ENCODE peak calls at places on chromosomes 13 and 19, in nine cellular contexts. One of them, this sample, is unnamed.

GRCh38 chr13:20942938-20943518 is 40.5 kb upstream of the XPO4 start:
- DNase-seq in HTR-8/SVneo: no peak
- DNase-seq in T-cell: no peak
- DNase-seq in M059J: no peak
- DNase-seq in PC-9: no peak
- DNase-seq in H9: no peak
- DNase-seq in stimulated activated naive CD8-positive, alpha-beta T cell treated with anti-CD3 and anti-CD28 coated beads, Interleukin-15, Interleukin-2, amounts not matched to agents 100 U/mL and 50 U/mL, for 24 hours: no peak
- DNase-seq in astrocyte of the spinal cord: no peak
- DNase-seq in NT2/D1: no peak
- DNase-seq in this sample: no peak

GRCh38 chr13:47672982-47673670 is 327.9 kb downstream of the SUCLA2 start:
- DNase-seq in HTR-8/SVneo: no peak
- DNase-seq in T-cell: no peak
- DNase-seq in M059J: peak
- DNase-seq in PC-9: no peak
- DNase-seq in H9: no peak
- DNase-seq in stimulated activated naive CD8-positive, alpha-beta T cell treated with anti-CD3 and anti-CD28 coated beads, Interleukin-15, Interleukin-2, amounts not matched to agents 100 U/mL and 50 U/mL, for 24 hours: no peak
- DNase-seq in astrocyte of the spinal cord: peak
- DNase-seq in NT2/D1: no peak
- DNase-seq in this sample: no peak

GRCh38 chr19:19224150-19224851 is 12.5 kb downstream of the NCAN start:
- DNase-seq in HTR-8/SVneo: no peak
- DNase-seq in T-cell: no peak
- DNase-seq in M059J: no peak
- DNase-seq in PC-9: no peak
- DNase-seq in H9: no peak
- DNase-seq in stimulated activated naive CD8-positive, alpha-beta T cell treated with anti-CD3 and anti-CD28 coated beads, Interleukin-15, Interleukin-2, amounts not matched to agents 100 U/mL and 50 U/mL, for 24 hours: no peak
- DNase-seq in astrocyte of the spinal cord: no peak
- DNase-seq in NT2/D1: no peak
- DNase-seq in this sample: no peak

GRCh38 chr13:51291341-51291740 is 48.1 kb upstream of the SERPINE3 start:
- DNase-seq in HTR-8/SVneo: no peak
- DNase-seq in T-cell: no peak
- DNase-seq in M059J: peak
- DNase-seq in PC-9: no peak
- DNase-seq in H9: no peak
- DNase-seq in stimulated activated naive CD8-positive, alpha-beta T cell treated with anti-CD3 and anti-CD28 coated beads, Interleukin-15, Interleukin-2, amounts not matched to agents 100 U/mL and 50 U/mL, for 24 hours: no peak
- DNase-seq in astrocyte of the spinal cord: no peak
- DNase-seq in NT2/D1: no peak
- DNase-seq in this sample: no peak

GRCh38 chr13:32200741-32201140 is 114.4 kb downstream of the ZAR1L start:
- DNase-seq in HTR-8/SVneo: no peak
- DNase-seq in T-cell: no peak
- DNase-seq in M059J: no peak
- DNase-seq in PC-9: no peak
- DNase-seq in H9: no peak
- DNase-seq in stimulated activated naive CD8-positive, alpha-beta T cell treated with anti-CD3 and anti-CD28 coated beads, Interleukin-15, Interleukin-2, amounts not matched to agents 100 U/mL and 50 U/mL, for 24 hours: no peak
- DNase-seq in astrocyte of the spinal cord: no peak
- DNase-seq in NT2/D1: no peak
- DNase-seq in this sample: no peak

GRCh38 chr13:39485314-39485700 is 117.7 kb downstream of the LHFPL6 start:
- DNase-seq in HTR-8/SVneo: no peak
- DNase-seq in T-cell: no peak
- DNase-seq in M059J: peak
- DNase-seq in PC-9: no peak
- DNase-seq in H9: no peak
- DNase-seq in stimulated activated naive CD8-positive, alpha-beta T cell treated with anti-CD3 and anti-CD28 coated beads, Interleukin-15, Interleukin-2, amounts not matched to agents 100 U/mL and 50 U/mL, for 24 hours: no peak
- DNase-seq in astrocyte of the spinal cord: peak
- DNase-seq in NT2/D1: no peak
- DNase-seq in this sample: no peak

GRCh38 chr13:43244482-43244881 is 221.1 kb downstream of the DNAJC15 start:
- DNase-seq in HTR-8/SVneo: no peak
- DNase-seq in T-cell: no peak
- DNase-seq in M059J: no peak
- DNase-seq in PC-9: no peak
- DNase-seq in H9: no peak
- DNase-seq in stimulated activated naive CD8-positive, alpha-beta T cell treated with anti-CD3 and anti-CD28 coated beads, Interleukin-15, Interleukin-2, amounts not matched to agents 100 U/mL and 50 U/mL, for 24 hours: no peak
- DNase-seq in astrocyte of the spinal cord: no peak
- DNase-seq in NT2/D1: no peak
- DNase-seq in this sample: no peak

GRCh38 chr13:33711441-33711840 is 106.5 kb upstream of the RFC3 start:
- DNase-seq in HTR-8/SVneo: no peak
- DNase-seq in T-cell: no peak
- DNase-seq in M059J: no peak
- DNase-seq in PC-9: no peak
- DNase-seq in H9: no peak
- DNase-seq in stimulated activated naive CD8-positive, alpha-beta T cell treated with anti-CD3 and anti-CD28 coated beads, Interleukin-15, Interleukin-2, amounts not matched to agents 100 U/mL and 50 U/mL, for 24 hours: no peak
- DNase-seq in astrocyte of the spinal cord: no peak
- DNase-seq in NT2/D1: no peak
- DNase-seq in this sample: no peak

GRCh38 chr13:98543380-98544104 is 33.4 kb downstream of the STK24 start:
- DNase-seq in HTR-8/SVneo: no peak
- DNase-seq in T-cell: no peak
- DNase-seq in M059J: no peak
- DNase-seq in PC-9: no peak
- DNase-seq in H9: no peak
- DNase-seq in stimulated activated naive CD8-positive, alpha-beta T cell treated with anti-CD3 and anti-CD28 coated beads, Interleukin-15, Interleukin-2, amounts not matched to agents 100 U/mL and 50 U/mL, for 24 hours: no peak
- DNase-seq in astrocyte of the spinal cord: no peak
- DNase-seq in NT2/D1: no peak
- DNase-seq in this sample: no peak

GRCh38 chr13:113656015-113656588 is 1.9 kb downstream of the ATP4B start:
- DNase-seq in HTR-8/SVneo: no peak
- DNase-seq in T-cell: no peak
- DNase-seq in M059J: no peak
- DNase-seq in PC-9: no peak
- DNase-seq in H9: no peak
- DNase-seq in stimulated activated naive CD8-positive, alpha-beta T cell treated with anti-CD3 and anti-CD28 coated beads, Interleukin-15, Interleukin-2, amounts not matched to agents 100 U/mL and 50 U/mL, for 24 hours: no peak
- DNase-seq in astrocyte of the spinal cord: no peak
- DNase-seq in NT2/D1: no peak
- DNase-seq in this sample: no peak

GRCh38 chr13:73090116-73090811 is 31.5 kb downstream of the KLF5 start:
- DNase-seq in HTR-8/SVneo: peak
- DNase-seq in T-cell: no peak
- DNase-seq in M059J: peak
- DNase-seq in PC-9: peak
- DNase-seq in H9: peak
- DNase-seq in stimulated activated naive CD8-positive, alpha-beta T cell treated with anti-CD3 and anti-CD28 coated beads, Interleukin-15, Interleukin-2, amounts not matched to agents 100 U/mL and 50 U/mL, for 24 hours: peak
- DNase-seq in astrocyte of the spinal cord: peak
- DNase-seq in NT2/D1: peak
- DNase-seq in this sample: no peak

GRCh38 chr13:101331731-101332130 is 84.6 kb downstream of the NALCN start:
- DNase-seq in HTR-8/SVneo: no peak
- DNase-seq in T-cell: no peak
- DNase-seq in M059J: no peak
- DNase-seq in PC-9: no peak
- DNase-seq in H9: no peak
- DNase-seq in stimulated activated naive CD8-positive, alpha-beta T cell treated with anti-CD3 and anti-CD28 coated beads, Interleukin-15, Interleukin-2, amounts not matched to agents 100 U/mL and 50 U/mL, for 24 hours: no peak
- DNase-seq in astrocyte of the spinal cord: no peak
- DNase-seq in NT2/D1: no peak
- DNase-seq in this sample: no peak

GRCh38 chr19:409515-410242 is 732 bp upstream of the C2CD4C start:
- DNase-seq in HTR-8/SVneo: no peak
- DNase-seq in T-cell: no peak
- DNase-seq in M059J: no peak
- DNase-seq in PC-9: no peak
- DNase-seq in H9: no peak
- DNase-seq in stimulated activated naive CD8-positive, alpha-beta T cell treated with anti-CD3 and anti-CD28 coated beads, Interleukin-15, Interleukin-2, amounts not matched to agents 100 U/mL and 50 U/mL, for 24 hours: peak
- DNase-seq in astrocyte of the spinal cord: no peak
- DNase-seq in NT2/D1: no peak
- DNase-seq in this sample: no peak

GRCh38 chr13:31835932-31836331 is 96.6 kb downstream of the RXFP2 start:
- DNase-seq in HTR-8/SVneo: no peak
- DNase-seq in T-cell: no peak
- DNase-seq in M059J: peak
- DNase-seq in PC-9: no peak
- DNase-seq in H9: no peak
- DNase-seq in stimulated activated naive CD8-positive, alpha-beta T cell treated with anti-CD3 and anti-CD28 coated beads, Interleukin-15, Interleukin-2, amounts not matched to agents 100 U/mL and 50 U/mL, for 24 hours: no peak
- DNase-seq in astrocyte of the spinal cord: peak
- DNase-seq in NT2/D1: no peak
- DNase-seq in this sample: no peak

GRCh38 chr13:79423801-79424642 is 18.0 kb upstream of the RBM26 start:
- DNase-seq in HTR-8/SVneo: peak
- DNase-seq in T-cell: peak
- DNase-seq in M059J: peak
- DNase-seq in PC-9: no peak
- DNase-seq in H9: no peak
- DNase-seq in stimulated activated naive CD8-positive, alpha-beta T cell treated with anti-CD3 and anti-CD28 coated beads, Interleukin-15, Interleukin-2, amounts not matched to agents 100 U/mL and 50 U/mL, for 24 hours: no peak
- DNase-seq in astrocyte of the spinal cord: peak
- DNase-seq in NT2/D1: no peak
- DNase-seq in this sample: no peak

GRCh38 chr19:43826787-43827754 is at the start of gene ZNF283:
- DNase-seq in HTR-8/SVneo: peak
- DNase-seq in T-cell: peak
- DNase-seq in M059J: peak
- DNase-seq in PC-9: peak
- DNase-seq in H9: peak
- DNase-seq in stimulated activated naive CD8-positive, alpha-beta T cell treated with anti-CD3 and anti-CD28 coated beads, Interleukin-15, Interleukin-2, amounts not matched to agents 100 U/mL and 50 U/mL, for 24 hours: peak
- DNase-seq in astrocyte of the spinal cord: peak
- DNase-seq in NT2/D1: peak
- DNase-seq in this sample: peak

GRCh38 chr19:3389876-3390361 is 23.5 kb downstream of the NFIC start:
- DNase-seq in HTR-8/SVneo: no peak
- DNase-seq in T-cell: no peak
- DNase-seq in M059J: peak
- DNase-seq in PC-9: peak
- DNase-seq in H9: peak
- DNase-seq in stimulated activated naive CD8-positive, alpha-beta T cell treated with anti-CD3 and anti-CD28 coated beads, Interleukin-15, Interleukin-2, amounts not matched to agents 100 U/mL and 50 U/mL, for 24 hours: no peak
- DNase-seq in astrocyte of the spinal cord: peak
- DNase-seq in NT2/D1: no peak
- DNase-seq in this sample: no peak

GRCh38 chr19:38734176-38734425 is 10.2 kb downstream of the CAPN12 start:
- DNase-seq in HTR-8/SVneo: no peak
- DNase-seq in T-cell: no peak
- DNase-seq in M059J: no peak
- DNase-seq in PC-9: no peak
- DNase-seq in H9: no peak
- DNase-seq in stimulated activated naive CD8-positive, alpha-beta T cell treated with anti-CD3 and anti-CD28 coated beads, Interleukin-15, Interleukin-2, amounts not matched to agents 100 U/mL and 50 U/mL, for 24 hours: no peak
- DNase-seq in astrocyte of the spinal cord: no peak
- DNase-seq in NT2/D1: no peak
- DNase-seq in this sample: no peak

GRCh38 chr13:44078806-44079378 is 199.2 kb downstream of the LACC1 start:
- DNase-seq in HTR-8/SVneo: no peak
- DNase-seq in T-cell: no peak
- DNase-seq in M059J: no peak
- DNase-seq in PC-9: no peak
- DNase-seq in H9: no peak
- DNase-seq in stimulated activated naive CD8-positive, alpha-beta T cell treated with anti-CD3 and anti-CD28 coated beads, Interleukin-15, Interleukin-2, amounts not matched to agents 100 U/mL and 50 U/mL, for 24 hours: no peak
- DNase-seq in astrocyte of the spinal cord: no peak
- DNase-seq in NT2/D1: peak
- DNase-seq in this sample: no peak

GRCh38 chr19:40523322-40524047 is 53.2 kb upstream of the SHKBP1 start:
- DNase-seq in HTR-8/SVneo: peak
- DNase-seq in T-cell: peak
- DNase-seq in M059J: peak
- DNase-seq in PC-9: peak
- DNase-seq in H9: peak
- DNase-seq in stimulated activated naive CD8-positive, alpha-beta T cell treated with anti-CD3 and anti-CD28 coated beads, Interleukin-15, Interleukin-2, amounts not matched to agents 100 U/mL and 50 U/mL, for 24 hours: peak
- DNase-seq in astrocyte of the spinal cord: peak
- DNase-seq in NT2/D1: peak
- DNase-seq in this sample: peak

GRCh38 chr13:98349731-98350305 is 172.7 kb upstream of the RNF113B start:
- DNase-seq in HTR-8/SVneo: no peak
- DNase-seq in T-cell: no peak
- DNase-seq in M059J: no peak
- DNase-seq in PC-9: peak
- DNase-seq in H9: peak
- DNase-seq in stimulated activated naive CD8-positive, alpha-beta T cell treated with anti-CD3 and anti-CD28 coated beads, Interleukin-15, Interleukin-2, amounts not matched to agents 100 U/mL and 50 U/mL, for 24 hours: no peak
- DNase-seq in astrocyte of the spinal cord: no peak
- DNase-seq in NT2/D1: no peak
- DNase-seq in this sample: peak

GRCh38 chr19:18399008-18399407 is 1.6 kb upstream of the LRRC25 start:
- DNase-seq in HTR-8/SVneo: no peak
- DNase-seq in T-cell: no peak
- DNase-seq in M059J: peak
- DNase-seq in PC-9: peak
- DNase-seq in H9: no peak
- DNase-seq in stimulated activated naive CD8-positive, alpha-beta T cell treated with anti-CD3 and anti-CD28 coated beads, Interleukin-15, Interleukin-2, amounts not matched to agents 100 U/mL and 50 U/mL, for 24 hours: no peak
- DNase-seq in astrocyte of the spinal cord: no peak
- DNase-seq in NT2/D1: no peak
- DNase-seq in this sample: no peak

GRCh38 chr19:14603990-14604387 is 21.1 kb downstream of the CLEC17A start:
- DNase-seq in HTR-8/SVneo: no peak
- DNase-seq in T-cell: no peak
- DNase-seq in M059J: no peak
- DNase-seq in PC-9: no peak
- DNase-seq in H9: no peak
- DNase-seq in stimulated activated naive CD8-positive, alpha-beta T cell treated with anti-CD3 and anti-CD28 coated beads, Interleukin-15, Interleukin-2, amounts not matched to agents 100 U/mL and 50 U/mL, for 24 hours: no peak
- DNase-seq in astrocyte of the spinal cord: no peak
- DNase-seq in NT2/D1: no peak
- DNase-seq in this sample: no peak

GRCh38 chr19:30567535-30568232 is 195.5 kb downstream of the ZNF536 start:
- DNase-seq in HTR-8/SVneo: no peak
- DNase-seq in T-cell: no peak
- DNase-seq in M059J: no peak
- DNase-seq in PC-9: no peak
- DNase-seq in H9: no peak
- DNase-seq in stimulated activated naive CD8-positive, alpha-beta T cell treated with anti-CD3 and anti-CD28 coated beads, Interleukin-15, Interleukin-2, amounts not matched to agents 100 U/mL and 50 U/mL, for 24 hours: no peak
- DNase-seq in astrocyte of the spinal cord: no peak
- DNase-seq in NT2/D1: no peak
- DNase-seq in this sample: no peak

GRCh38 chr13:94339116-94339687 is 140.3 kb downstream of the DCT start:
- DNase-seq in HTR-8/SVneo: no peak
- DNase-seq in T-cell: no peak
- DNase-seq in M059J: no peak
- DNase-seq in PC-9: no peak
- DNase-seq in H9: no peak
- DNase-seq in stimulated activated naive CD8-positive, alpha-beta T cell treated with anti-CD3 and anti-CD28 coated beads, Interleukin-15, Interleukin-2, amounts not matched to agents 100 U/mL and 50 U/mL, for 24 hours: no peak
- DNase-seq in astrocyte of the spinal cord: no peak
- DNase-seq in NT2/D1: no peak
- DNase-seq in this sample: no peak

GRCh38 chr13:48600374-48601364 is 53.1 kb upstream of the CYSLTR2 start:
- DNase-seq in HTR-8/SVneo: peak
- DNase-seq in T-cell: no peak
- DNase-seq in M059J: peak
- DNase-seq in PC-9: no peak
- DNase-seq in H9: no peak
- DNase-seq in stimulated activated naive CD8-positive, alpha-beta T cell treated with anti-CD3 and anti-CD28 coated beads, Interleukin-15, Interleukin-2, amounts not matched to agents 100 U/mL and 50 U/mL, for 24 hours: no peak
- DNase-seq in astrocyte of the spinal cord: peak
- DNase-seq in NT2/D1: no peak
- DNase-seq in this sample: no peak

This sample was measured in heart right ventricle.